ENCODE peak calls at places on chromosome 20, in nine cellular contexts. K, X, R, M, O, L, P, E and D are unnamed samples.

GRCh38 chr20:53079483-53079810 is 107.3 kb downstream of the TSHZ2 start:
- DNase-seq in X (no peak), M (no peak), K (no peak), O (no peak), E (no peak), P (no peak), L (no peak), R (no peak), D (no peak)

GRCh38 chr20:44166477-44166876 is 20.5 kb downstream of the JPH2 start:
- DNase-seq in E (no peak), P (peak; percentile 37), R (no peak), L (peak; percentile 47), O (no peak), X (no peak), M (no peak), K (no peak), D (peak; percentile 35)

GRCh38 chr20:6636209-6637159 is 131.0 kb upstream of the BMP2 start:
- DNase-seq in X (peak; percentile 7), O (peak; percentile 30), M (peak; percentile 79), R (no peak), K (peak; percentile 40), P (peak; percentile 78), L (peak; percentile 80), E (peak; percentile 31), D (no peak)

GRCh38 chr20:3734111-3734843 is 1.8 kb downstream of the HSPA12B start:
- DNase-seq in P (no peak), R (no peak), X (no peak), E (peak; percentile 46), L (no peak), K (no peak), M (no peak), O (no peak), D (no peak)

GRCh38 chr20:50305636-50306477 is 115.2 kb downstream of the CEBPB start:
- DNase-seq in P (no peak), L (peak; percentile 62), M (no peak), K (no peak), R (no peak), X (no peak), E (peak; percentile 71), O (no peak), D (no peak)

GRCh38 chr20:59598625-59599310 is 5.6 kb upstream of the PHACTR3 start:
- DNase-seq in O (no peak), R (peak; percentile 64), E (peak; percentile 23), X (peak; percentile 58), M (peak; percentile 5), P (no peak), K (no peak), L (peak; percentile 53), D (peak; percentile 66)

GRCh38 chr20:7171911-7172310 is 404.4 kb downstream of the BMP2 start:
- DNase-seq in X (no peak), M (peak; percentile 27), P (peak; percentile 84), O (no peak), L (peak; percentile 23), E (no peak), K (peak; percentile 3), R (no peak), D (no peak)

GRCh38 chr20:51153867-51154707 is 131.2 kb upstream of the KCNG1 start:
- DNase-seq in R (no peak), K (no peak), M (no peak), P (no peak), X (no peak), E (no peak), O (no peak), L (no peak), D (peak; percentile 43)

GRCh38 chr20:51428451-51429143 is 113.9 kb downstream of the NFATC2 start:
- DNase-seq in K (no peak), M (no peak), E (peak; percentile 33), O (no peak), P (peak; percentile 28), X (peak; percentile 54), R (no peak), L (no peak), D (no peak)

GRCh38 chr20:50335866-50336265 is 145.2 kb downstream of the CEBPB start:
- DNase-seq in O (no peak), K (no peak), L (no peak), R (no peak), E (no peak), P (no peak), M (no peak), X (no peak), D (no peak)

GRCh38 chr20:41507851-41508250 is 110.3 kb downstream of the CHD6 start:
- DNase-seq in L (no peak), R (no peak), O (no peak), X (no peak), M (no peak), K (no peak), E (no peak), P (no peak), D (no peak)

GRCh38 chr20:54928564-54928963 is 453.2 kb downstream of the DOK5 start:
- DNase-seq in E (no peak), K (no peak), R (no peak), L (no peak), M (no peak), O (no peak), X (no peak), P (no peak), D (no peak)

GRCh38 chr20:52060794-52061714 is 130.5 kb downstream of the ZFP64 start:
- DNase-seq in P (peak; percentile 26), R (no peak), E (no peak), L (peak; percentile 33), M (no peak), K (no peak), X (peak; percentile 33), O (no peak), D (no peak)

GRCh38 chr20:44643596-44644383 is 7.7 kb downstream of the ADA start:
- DNase-seq in E (peak; percentile 51), R (no peak), X (peak; percentile 50), P (peak; percentile 92), L (peak; percentile 81), O (no peak), K (peak; percentile 10), M (peak; percentile 80), D (no peak)

GRCh38 chr20:36506253-36506652 is 35.1 kb upstream of the MYL9 start:
- DNase-seq in X (no peak), P (no peak), R (no peak), K (no peak), M (no peak), E (no peak), L (peak; percentile 25), O (no peak), D (no peak)

GRCh38 chr20:22720206-22720605 is 135.8 kb upstream of the FOXA2 start:
- DNase-seq in M (no peak), L (no peak), X (no peak), E (no peak), K (no peak), P (no peak), O (no peak), R (no peak), D (no peak)

GRCh38 chr20:41425180-41425884 is 58.7 kb upstream of the EMILIN3 start:
- DNase-seq in P (peak; percentile 22), L (no peak), X (no peak), R (no peak), E (no peak), O (no peak), K (no peak), M (no peak), D (no peak)

GRCh38 chr20:39909447-39909846 is 779.6 kb downstream of the MAFB start:
- DNase-seq in M (no peak), E (peak; percentile 10), L (no peak), X (no peak), O (no peak), K (no peak), R (no peak), P (no peak), D (no peak)

GRCh38 chr20:59340186-59340885 is 39.9 kb downstream of the EDN3 start:
- DNase-seq in O (no peak), K (no peak), P (no peak), E (no peak), L (no peak), R (no peak), M (no peak), X (no peak), D (no peak)

DNA sequence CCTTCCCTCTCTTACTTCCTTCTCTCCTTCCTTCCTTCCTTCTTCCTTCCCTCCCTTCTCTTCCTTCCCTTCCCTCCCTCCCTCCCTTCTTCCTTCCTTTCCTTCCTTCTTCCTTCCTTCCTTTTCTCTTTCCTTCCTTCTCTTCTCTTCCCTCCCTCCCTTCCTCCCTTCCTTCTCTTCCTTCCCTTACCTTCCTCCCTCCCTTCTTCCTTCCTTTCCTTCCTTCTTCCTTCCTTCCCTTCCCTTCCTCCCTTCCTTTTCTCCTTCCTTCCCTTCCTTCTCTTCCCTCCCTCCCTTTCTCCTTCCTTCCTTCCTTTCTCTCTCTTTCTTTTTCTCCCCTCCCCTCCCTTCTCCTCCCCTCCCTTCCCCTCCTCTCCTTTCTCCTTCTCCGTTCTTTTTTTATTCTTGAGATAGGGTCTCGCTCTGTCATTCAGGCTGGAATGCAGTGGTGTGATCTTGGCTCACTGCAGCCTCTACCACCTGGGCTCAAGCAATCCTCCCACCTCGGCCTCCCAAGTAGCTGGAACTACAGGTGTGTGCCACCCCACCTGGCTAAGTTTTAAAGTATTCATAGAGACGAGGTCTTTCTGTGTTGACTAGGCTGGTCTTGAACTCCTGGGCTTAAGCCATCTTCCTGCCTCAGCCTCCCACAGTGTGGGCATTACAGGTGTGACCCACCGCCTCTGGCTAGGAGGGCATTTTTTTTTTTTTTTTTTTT is 1.1 kb upstream of the ZNF512B start:
- DNase-seq in K (no peak), E (no peak), R (no peak), P (no peak), O (no peak), X (no peak), M (no peak), L (no peak), D (no peak)
- TF ChIP-seq CTCF in K (no peak), E (no peak), R (no peak), P (no peak), O (no peak), X (no peak), M (no peak), L (no peak), D (no peak)

GRCh38 chr20:37954626-37955025 is 51.7 kb downstream of the VSTM2L start:
- DNase-seq in L (no peak), M (no peak), K (no peak), E (no peak), P (no peak), X (no peak), O (no peak), R (no peak), D (no peak)
- TF ChIP-seq CTCF in L (no peak), M (no peak), K (no peak), E (no peak), P (no peak), X (no peak), O (no peak), R (no peak), D (no peak)

DNA sequence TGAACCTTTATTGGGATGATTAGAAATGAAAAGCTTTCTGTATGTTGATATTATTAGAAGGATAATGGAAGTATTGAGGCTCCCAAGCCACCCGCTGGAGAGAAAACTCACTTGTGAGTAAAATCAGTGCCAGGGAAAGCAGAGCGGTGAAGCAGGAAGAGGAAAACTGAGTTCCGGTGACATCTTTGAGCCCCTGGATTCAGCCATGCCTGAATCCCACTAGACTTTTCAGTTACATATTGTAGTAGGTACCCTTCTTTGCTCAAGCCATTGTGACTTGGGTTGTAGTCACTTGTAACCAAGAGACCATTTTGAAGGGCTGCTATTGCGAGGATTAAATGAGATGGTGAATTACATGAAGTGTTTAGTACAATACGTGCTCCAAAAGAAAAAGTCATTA is 42.7 kb upstream of the ARFGEF2 start:
- DNase-seq in E (no peak), X (no peak), L (no peak), R (no peak), M (no peak), P (no peak), K (no peak), O (no peak), D (no peak)
- TF ChIP-seq CTCF in E (no peak), X (no peak), L (no peak), R (no peak), M (no peak), P (no peak), K (no peak), O (no peak), D (no peak)

GRCh38 chr20:57680934-57681914 is 28.6 kb downstream of the PMEPA1 start:
- DNase-seq in P (no peak), O (no peak), M (no peak), E (peak; percentile 51), K (no peak), R (no peak), X (no peak), L (no peak), D (no peak)
- TF ChIP-seq CTCF in P (no peak), O (no peak), M (no peak), E (no peak), K (no peak), R (no peak), X (no peak), L (no peak), D (no peak)